ENCODE peak calls at places on chromosome 16, in four cellular contexts. C, N, R and U are unnamed samples.

GRCh38 chr16:72723781-72724180 is 324.1 kb downstream of the ZFHX3 start:
- DNase-seq in C (peak; percentile 13), N (no peak), R (no peak), U (peak; percentile 20)

GRCh38 chr16:11484691-11485258 is 101.9 kb downstream of the LITAF start:
- DNase-seq in C (no peak), N (peak; percentile 53), R (no peak), U (no peak)

GRCh38 chr16:85459529-85460251 is 153.4 kb upstream of the GSE1 start:
- DNase-seq in C (no peak), N (no peak), R (no peak), U (no peak)

GRCh38 chr16:85430523-85431381 is 182.4 kb upstream of the GSE1 start:
- DNase-seq in C (no peak), N (no peak), R (no peak), U (no peak)

GRCh38 chr16:62638964-62639861 is 603.0 kb upstream of the CDH8 start:
- DNase-seq in C (no peak), N (no peak), R (no peak), U (no peak)

GRCh38 chr16:81401035-81401950 is 43.3 kb upstream of the CMIP start:
- DNase-seq in C (peak; percentile 34), N (peak; percentile 77), R (no peak), U (peak; percentile 66)

GRCh38 chr16:15843635-15844279 is 13.1 kb downstream of the MYH11 start:
- DNase-seq in C (no peak), N (no peak), R (no peak), U (peak; percentile 67)

GRCh38 chr16:35184356-35184870 is 1725.0 kb downstream of the TP53TG3F start:
- DNase-seq in C (no peak), N (no peak), R (no peak), U (no peak)

GRCh38 chr16:57576429-57576870 is 34.0 kb downstream of the ADGRG5 start:
- DNase-seq in C (peak; percentile 55), N (peak; percentile 68), R (peak; percentile 73), U (peak; percentile 10)

GRCh38 chr16:28010671-28011070 is 52.8 kb downstream of the GSG1L start:
- DNase-seq in C (no peak), N (peak; percentile 6), R (no peak), U (no peak)

GRCh38 chr16:20918486-20919239 is 18.1 kb downstream of the LYRM1 start:
- DNase-seq in C (no peak), N (no peak), R (no peak), U (peak; percentile 84)

GRCh38 chr16:89004209-89004831 is 27.3 kb upstream of the CBFA2T3 start:
- DNase-seq in C (peak; percentile 58), N (no peak), R (no peak), U (no peak)

GRCh38 chr16:65154321-65154720 is 32.5 kb upstream of the CDH11 start:
- DNase-seq in C (no peak), N (no peak), R (peak; percentile 75), U (peak; percentile 11)

GRCh38 chr16:71440669-71441347 is 1.0 kb downstream of the TLE7 start:
- DNase-seq in C (no peak), N (no peak), R (no peak), U (no peak)